ENCODE peak calls at places on chromosomes 4 and X, in eight cellular contexts. One of them, this sample, is unnamed. For H3K9me3 and H3K4me1, the result is how much of the 10 kb centered on the place peaks cover.

GRCh38 chr4:85728471-85728870 is 253.5 kb downstream of the ARHGAP24 start:
- DNase-seq in body of pancreas: no peak
- DNase-seq in transverse colon: no peak
- DNase-seq in spleen: no peak
- DNase-seq in heart left ventricle: no peak
- DNase-seq in esophagus squamous epithelium: no peak
- DNase-seq in thyroid gland: no peak
- DNase-seq in breast epithelium: no peak
- DNase-seq in this sample: no peak

GRCh38 chr4:82667761-82668505 is 106.1 kb upstream of the TMEM150C start:
- DNase-seq in thyroid gland: no peak
- DNase-seq in body of pancreas: no peak
- DNase-seq in transverse colon: no peak
- DNase-seq in spleen: no peak
- DNase-seq in esophagus squamous epithelium: no peak
- DNase-seq in breast epithelium: no peak
- DNase-seq in heart left ventricle: no peak
- DNase-seq in this sample: no peak

GRCh38 chr4:121168446-121168845 is 4.3 kb upstream of the TNIP3 start:
- DNase-seq in body of pancreas: no peak
- DNase-seq in breast epithelium: no peak
- DNase-seq in thyroid gland: no peak
- DNase-seq in esophagus squamous epithelium: no peak
- DNase-seq in heart left ventricle: no peak
- DNase-seq in spleen: no peak
- DNase-seq in transverse colon: no peak
- DNase-seq in this sample: no peak

GRCh38 chrX:65706041-65706828 is 38.8 kb downstream of the MSN start:
- DNase-seq in body of pancreas: peak
- DNase-seq in esophagus squamous epithelium: no peak
- DNase-seq in heart left ventricle: peak
- DNase-seq in spleen: no peak
- DNase-seq in thyroid gland: peak
- DNase-seq in transverse colon: no peak
- DNase-seq in breast epithelium: peak
- DNase-seq in this sample: peak

GRCh38 chrX:44748014-44748413 is 95.8 kb upstream of the DUSP21 start:
- DNase-seq in heart left ventricle: no peak
- DNase-seq in breast epithelium: no peak
- DNase-seq in transverse colon: no peak
- DNase-seq in esophagus squamous epithelium: no peak
- DNase-seq in body of pancreas: no peak
- DNase-seq in spleen: no peak
- DNase-seq in thyroid gland: no peak
- DNase-seq in this sample: no peak

GRCh38 chr4:112637552-112637866 is 566 bp downstream of the LARP7 start:
- DNase-seq in esophagus squamous epithelium: no peak
- DNase-seq in breast epithelium: no peak
- DNase-seq in body of pancreas: no peak
- DNase-seq in spleen: no peak
- DNase-seq in transverse colon: no peak
- DNase-seq in thyroid gland: no peak
- DNase-seq in heart left ventricle: no peak
- DNase-seq in this sample: no peak

GRCh38 chr4:41212221-41213203 is 1.8 kb downstream of the APBB2 start:
- DNase-seq in breast epithelium: peak
- DNase-seq in esophagus squamous epithelium: no peak
- DNase-seq in thyroid gland: peak
- DNase-seq in body of pancreas: peak
- DNase-seq in transverse colon: peak
- DNase-seq in heart left ventricle: no peak
- DNase-seq in spleen: no peak
- DNase-seq in this sample: peak

GRCh38 chr4:41455215-41455614 is 82.7 kb upstream of the LIMCH1 start:
- DNase-seq in spleen: no peak
- DNase-seq in heart left ventricle: no peak
- DNase-seq in transverse colon: no peak
- DNase-seq in breast epithelium: no peak
- DNase-seq in thyroid gland: no peak
- DNase-seq in body of pancreas: no peak
- DNase-seq in esophagus squamous epithelium: no peak
- DNase-seq in this sample: no peak

GRCh38 chrX:17725176-17725575 is 12.1 kb upstream of the SCML1 start:
- DNase-seq in transverse colon: no peak
- DNase-seq in breast epithelium: no peak
- DNase-seq in spleen: no peak
- DNase-seq in body of pancreas: no peak
- DNase-seq in heart left ventricle: no peak
- DNase-seq in thyroid gland: no peak
- DNase-seq in esophagus squamous epithelium: no peak
- DNase-seq in this sample: no peak

GRCh38 chr4:106690487-106690886 is 321.9 kb upstream of the GIMD1 start:
- DNase-seq in thyroid gland: no peak
- DNase-seq in transverse colon: no peak
- DNase-seq in breast epithelium: no peak
- DNase-seq in spleen: no peak
- DNase-seq in heart left ventricle: no peak
- DNase-seq in esophagus squamous epithelium: no peak
- DNase-seq in body of pancreas: no peak
- DNase-seq in this sample: no peak

GRCh38 chrX:20382518-20383291 is 116.0 kb upstream of the RPS6KA3 start:
- DNase-seq in thyroid gland: no peak
- DNase-seq in spleen: no peak
- DNase-seq in heart left ventricle: no peak
- DNase-seq in transverse colon: no peak
- DNase-seq in esophagus squamous epithelium: no peak
- DNase-seq in breast epithelium: no peak
- DNase-seq in body of pancreas: no peak
- DNase-seq in this sample: no peak

GRCh38 chrX:71492086-71493065 is 40.5 kb upstream of the OGT start:
- DNase-seq in spleen: peak
- DNase-seq in thyroid gland: peak
- DNase-seq in heart left ventricle: peak
- DNase-seq in body of pancreas: peak
- DNase-seq in breast epithelium: no peak
- DNase-seq in esophagus squamous epithelium: no peak
- DNase-seq in transverse colon: peak
- DNase-seq in this sample: peak

GRCh38 chr4:170090667-170091052 is 904 bp upstream of the AADAT start:
- DNase-seq in thyroid gland: no peak
- DNase-seq in body of pancreas: no peak
- DNase-seq in heart left ventricle: no peak
- DNase-seq in transverse colon: no peak
- DNase-seq in breast epithelium: no peak
- DNase-seq in esophagus squamous epithelium: no peak
- DNase-seq in spleen: no peak
- DNase-seq in this sample: no peak

GRCh38 chrX:29040160-29040559 is 452.9 kb downstream of the IL1RAPL1 start:
- DNase-seq in transverse colon: no peak
- DNase-seq in heart left ventricle: no peak
- DNase-seq in esophagus squamous epithelium: no peak
- DNase-seq in breast epithelium: no peak
- DNase-seq in body of pancreas: no peak
- DNase-seq in spleen: no peak
- DNase-seq in thyroid gland: peak
- DNase-seq in this sample: no peak

GRCh38 chr4:108881190-108881589 is 118.3 kb upstream of the ETNPPL start:
- DNase-seq in body of pancreas: no peak
- DNase-seq in transverse colon: no peak
- DNase-seq in thyroid gland: no peak
- DNase-seq in esophagus squamous epithelium: no peak
- DNase-seq in heart left ventricle: no peak
- DNase-seq in breast epithelium: no peak
- DNase-seq in spleen: no peak
- DNase-seq in this sample: no peak

GRCh38 chr4:126604273-126604867 is 1028.4 kb upstream of the INTU start:
- DNase-seq in breast epithelium: no peak
- DNase-seq in transverse colon: no peak
- DNase-seq in esophagus squamous epithelium: no peak
- DNase-seq in thyroid gland: peak
- DNase-seq in spleen: no peak
- DNase-seq in heart left ventricle: no peak
- DNase-seq in body of pancreas: no peak
- DNase-seq in this sample: no peak

GRCh38 chr4:110595583-110595982 is 27.3 kb downstream of the PITX2 start:
- DNase-seq in thyroid gland: no peak
- DNase-seq in breast epithelium: no peak
- DNase-seq in spleen: no peak
- DNase-seq in body of pancreas: no peak
- DNase-seq in transverse colon: no peak
- DNase-seq in heart left ventricle: no peak
- DNase-seq in esophagus squamous epithelium: no peak
- DNase-seq in this sample: no peak

GRCh38 chr4:110602061-110602460 is 20.8 kb downstream of the PITX2 start:
- DNase-seq in breast epithelium: no peak
- DNase-seq in transverse colon: no peak
- DNase-seq in spleen: no peak
- DNase-seq in esophagus squamous epithelium: no peak
- DNase-seq in body of pancreas: no peak
- DNase-seq in thyroid gland: no peak
- DNase-seq in heart left ventricle: no peak
- DNase-seq in this sample: no peak

GRCh38 chr4:110596431-110596830 is 26.4 kb downstream of the PITX2 start:
- DNase-seq in transverse colon: no peak
- DNase-seq in esophagus squamous epithelium: no peak
- DNase-seq in spleen: no peak
- DNase-seq in breast epithelium: no peak
- DNase-seq in thyroid gland: no peak
- DNase-seq in heart left ventricle: no peak
- DNase-seq in body of pancreas: no peak
- DNase-seq in this sample: no peak

GRCh38 chr4:110597582-110597981 is 25.3 kb downstream of the PITX2 start:
- DNase-seq in heart left ventricle: no peak
- DNase-seq in esophagus squamous epithelium: no peak
- DNase-seq in breast epithelium: no peak
- DNase-seq in transverse colon: no peak
- DNase-seq in spleen: no peak
- DNase-seq in body of pancreas: no peak
- DNase-seq in thyroid gland: no peak
- DNase-seq in this sample: no peak
- H3K9me3 ChIP-seq in heart left ventricle: under half
- H3K9me3 ChIP-seq in esophagus squamous epithelium: under half
- H3K9me3 ChIP-seq in breast epithelium: under half
- H3K9me3 ChIP-seq in transverse colon: under half
- H3K9me3 ChIP-seq in spleen: under half
- H3K9me3 ChIP-seq in body of pancreas: under half
- H3K9me3 ChIP-seq in thyroid gland: under half
- H3K9me3 ChIP-seq in this sample: under half

GRCh38 chr4:1205641-1206298 is 33.4 kb upstream of the SPON2 start:
- DNase-seq in esophagus squamous epithelium: no peak
- DNase-seq in spleen: peak
- DNase-seq in transverse colon: peak
- DNase-seq in body of pancreas: no peak
- DNase-seq in heart left ventricle: peak
- DNase-seq in thyroid gland: peak
- DNase-seq in breast epithelium: no peak
- DNase-seq in this sample: peak
- H3K4me1 ChIP-seq in esophagus squamous epithelium: half or more
- H3K4me1 ChIP-seq in spleen: half or more
- H3K4me1 ChIP-seq in transverse colon: half or more
- H3K4me1 ChIP-seq in body of pancreas: under half
- H3K4me1 ChIP-seq in heart left ventricle: under half
- H3K4me1 ChIP-seq in thyroid gland: under half
- H3K4me1 ChIP-seq in breast epithelium: under half
- H3K4me1 ChIP-seq in this sample: under half

GRCh38 chrX:154513662-154514204 is 2.3 kb downstream of the FAM3A start:
- DNase-seq in heart left ventricle: no peak
- DNase-seq in thyroid gland: no peak
- DNase-seq in esophagus squamous epithelium: no peak
- DNase-seq in spleen: no peak
- DNase-seq in body of pancreas: no peak
- DNase-seq in breast epithelium: no peak
- DNase-seq in transverse colon: no peak
- DNase-seq in this sample: no peak

GRCh38 chrX:154512879-154513553 is 3.0 kb downstream of the FAM3A start:
- DNase-seq in esophagus squamous epithelium: no peak
- DNase-seq in body of pancreas: no peak
- DNase-seq in transverse colon: no peak
- DNase-seq in spleen: peak
- DNase-seq in breast epithelium: no peak
- DNase-seq in thyroid gland: no peak
- DNase-seq in heart left ventricle: no peak
- DNase-seq in this sample: no peak

GRCh38 chrX:154517101-154517781 is 1.2 kb upstream of the FAM3A start:
- DNase-seq in esophagus squamous epithelium: no peak
- DNase-seq in spleen: peak
- DNase-seq in breast epithelium: no peak
- DNase-seq in body of pancreas: peak
- DNase-seq in heart left ventricle: no peak
- DNase-seq in transverse colon: peak
- DNase-seq in thyroid gland: no peak
- DNase-seq in this sample: no peak

GRCh38 chrX:154516655-154517100 is 646 bp upstream of the FAM3A start:
- DNase-seq in body of pancreas: no peak
- DNase-seq in breast epithelium: no peak
- DNase-seq in heart left ventricle: no peak
- DNase-seq in transverse colon: no peak
- DNase-seq in thyroid gland: peak
- DNase-seq in spleen: no peak
- DNase-seq in esophagus squamous epithelium: no peak
- DNase-seq in this sample: peak

DNA sequence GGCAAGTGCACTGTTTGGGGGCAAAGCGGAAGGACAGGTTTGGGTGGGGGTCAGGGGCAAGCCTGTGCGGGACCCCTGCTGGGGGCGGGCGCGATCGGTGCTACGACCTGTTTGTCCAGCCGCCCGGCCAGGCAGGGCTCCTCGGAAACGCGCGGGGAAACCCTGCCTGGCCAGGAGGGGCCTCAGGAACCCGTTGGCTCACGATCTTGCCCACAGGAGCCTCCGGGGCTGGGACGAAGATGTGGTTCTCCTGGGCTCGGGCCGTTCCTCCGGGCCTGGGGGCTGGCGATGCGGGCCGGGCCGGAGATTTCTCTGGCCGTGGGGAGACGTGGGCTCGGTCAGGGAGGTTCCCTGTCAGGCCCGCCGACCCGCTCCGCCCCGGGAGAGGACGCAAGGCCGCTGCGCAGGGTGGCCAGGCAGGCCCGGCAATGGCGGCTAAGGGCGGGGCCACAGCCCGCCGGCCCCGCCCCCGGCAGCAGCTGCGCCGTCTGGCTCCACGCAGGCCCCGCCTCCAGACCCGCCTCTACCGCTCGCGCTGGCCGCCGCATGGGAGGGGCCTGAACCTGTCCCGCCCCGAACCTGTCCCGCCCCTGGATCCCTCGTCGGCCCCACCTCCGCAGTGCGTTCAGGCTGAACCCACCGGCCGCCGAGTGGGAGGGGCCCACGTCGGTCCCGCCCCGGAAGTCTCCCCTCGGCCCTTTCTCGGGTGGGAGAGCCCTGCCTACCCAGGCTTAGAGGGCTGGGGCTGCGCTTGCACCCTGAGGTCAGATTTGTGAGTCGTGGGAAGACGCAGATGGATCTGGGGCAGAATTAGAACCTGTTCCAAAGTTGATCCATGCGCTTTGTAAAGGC is at the start of gene FAM3A:
- DNase-seq in heart left ventricle: peak
- DNase-seq in body of pancreas: peak
- DNase-seq in transverse colon: peak
- DNase-seq in thyroid gland: peak
- DNase-seq in esophagus squamous epithelium: peak
- DNase-seq in spleen: peak
- DNase-seq in breast epithelium: peak
- DNase-seq in this sample: peak
- TF ChIP-seq POLR2A in heart left ventricle: peak
- TF ChIP-seq POLR2A in body of pancreas: peak
- TF ChIP-seq POLR2A in transverse colon: peak
- TF ChIP-seq POLR2A in thyroid gland: peak
- TF ChIP-seq POLR2A in esophagus squamous epithelium: peak
- TF ChIP-seq POLR2A in spleen: peak
- TF ChIP-seq POLR2A in breast epithelium: peak
- TF ChIP-seq POLR2A in this sample: peak

GRCh38 chrX:146396409-146396808 is 413.2 kb upstream of the CXorf51B start:
- DNase-seq in breast epithelium: no peak
- DNase-seq in esophagus squamous epithelium: no peak
- DNase-seq in heart left ventricle: no peak
- DNase-seq in thyroid gland: no peak
- DNase-seq in body of pancreas: no peak
- DNase-seq in spleen: no peak
- DNase-seq in transverse colon: no peak
- DNase-seq in this sample: no peak
- H3K9me3 ChIP-seq in breast epithelium: under half
- H3K9me3 ChIP-seq in esophagus squamous epithelium: under half
- H3K9me3 ChIP-seq in heart left ventricle: under half
- H3K9me3 ChIP-seq in thyroid gland: under half
- H3K9me3 ChIP-seq in body of pancreas: under half
- H3K9me3 ChIP-seq in spleen: under half
- H3K9me3 ChIP-seq in transverse colon: under half
- H3K9me3 ChIP-seq in this sample: under half